ENCODE peak calls at places on chromosomes 5 and 9, in ten cellular contexts. U, G, Y, X, R, B, Z, H, F and E are unnamed samples.

GRCh38 chr5:147485046-147485445 is 24.8 kb downstream of the DPYSL3 start:
- DNase-seq in Y (no peak), B (no peak), U (no peak), Z (no peak), R (no peak), X (no peak), F (no peak), G (peak), H (peak), E (no peak)

GRCh38 chr9:135300346-135301141 is 179.0 kb upstream of the PPP1R26 start:
- DNase-seq in Y (no peak), X (no peak), B (no peak), R (no peak), F (no peak), G (no peak), H (no peak), U (no peak), Z (no peak), E (no peak)

GRCh38 chr5:68134033-68134668 is 81.4 kb upstream of the PIK3R1 start:
- DNase-seq in Y (no peak), X (no peak), H (no peak), R (no peak), F (no peak), B (no peak), U (no peak), G (peak), Z (no peak), E (no peak)

GRCh38 chr5:10550222-10550995 is 13.5 kb upstream of the ANKRD33B start:
- DNase-seq in Z (no peak), U (no peak), X (peak), B (no peak), G (no peak), F (no peak), R (no peak), H (peak), Y (no peak), E (peak)

GRCh38 chr9:32968101-32969011 is 33.1 kb downstream of the APTX start:
- DNase-seq in B (peak), Y (peak), R (peak), H (peak), F (no peak), G (peak), Z (no peak), X (no peak), U (peak), E (no peak)

GRCh38 chr9:115672477-115673316 is 480.9 kb upstream of the PAPPA start:
- DNase-seq in Z (no peak), X (no peak), Y (no peak), U (peak), F (no peak), H (peak), B (no peak), G (peak), R (no peak), E (peak)

GRCh38 chr5:119315516-119315949 is 40.3 kb upstream of the TNFAIP8 start:
- DNase-seq in Z (no peak), U (peak), F (no peak), Y (no peak), X (no peak), H (no peak), B (peak), G (peak), R (no peak), E (no peak)

GRCh38 chr9:35935755-35936509 is 22.0 kb downstream of the OR2S2 start:
- DNase-seq in Y (no peak), X (no peak), G (peak), R (no peak), B (no peak), F (no peak), Z (no peak), U (no peak), H (peak), E (no peak)

GRCh38 chr5:177419045-177419444 is 7.4 kb upstream of the GRK6 start:
- DNase-seq in G (peak), Y (no peak), R (no peak), F (no peak), X (no peak), U (no peak), H (peak), B (no peak), Z (no peak), E (no peak)

GRCh38 chr9:114396558-114397218 is 8.9 kb upstream of the AKNA start:
- DNase-seq in X (peak), B (no peak), R (no peak), U (no peak), G (peak), H (peak), Y (no peak), F (no peak), Z (no peak), E (no peak)

GRCh38 chr5:20347334-20347733 is 359.3 kb upstream of the CDH18 start:
- DNase-seq in R (no peak), X (no peak), Y (no peak), F (no peak), G (no peak), H (no peak), B (no peak), U (no peak), Z (no peak), E (no peak)

GRCh38 chr5:5234912-5235311 is 94.8 kb downstream of the ADAMTS16 start:
- DNase-seq in U (no peak), Z (no peak), X (no peak), H (no peak), B (no peak), F (no peak), G (no peak), Y (no peak), R (no peak), E (no peak)

GRCh38 chr5:160369990-160370712 is at the start of gene C1QTNF2:
- DNase-seq in Y (peak), B (no peak), F (no peak), U (peak), H (peak), G (peak), X (peak), Z (peak), R (peak), E (no peak)

GRCh38 chr9:69877852-69878507 is 57.4 kb downstream of the CFAP95 start:
- DNase-seq in Z (no peak), U (peak), B (peak), X (no peak), G (peak), Y (peak), F (no peak), R (no peak), H (peak), E (no peak)

GRCh38 chr9:84216151-84216550 is 124.4 kb downstream of the SLC28A3 start:
- DNase-seq in X (no peak), U (no peak), Y (no peak), G (peak), F (no peak), B (no peak), R (no peak), Z (no peak), H (no peak), E (no peak)

GRCh38 chr9:95341262-95342011 is 23.9 kb upstream of the FANCC start:
- DNase-seq in Y (peak), Z (no peak), F (no peak), B (peak), R (no peak), G (peak), U (peak), H (peak), X (no peak), E (no peak)

GRCh38 chr5:142403583-142403982 is 78.8 kb upstream of the SPRY4 start:
- DNase-seq in B (no peak), R (no peak), H (no peak), X (no peak), Z (no peak), G (no peak), U (no peak), F (peak), Y (no peak), E (no peak)

GRCh38 chr5:132419517-132420468 is 50.3 kb downstream of the SLC22A5 start:
- DNase-seq in R (peak), F (peak), U (peak), G (peak), Z (peak), H (peak), Y (peak), B (peak), X (peak), E (no peak)

GRCh38 chr5:120098902-120099301 is 365.2 kb upstream of the PRR16 start:
- DNase-seq in F (no peak), Y (no peak), Z (no peak), B (no peak), R (no peak), X (no peak), U (no peak), G (no peak), H (no peak), E (no peak)